ENCODE peak calls at places on chromosomes 13 and 19, in four cellular contexts. O, J, Y and K are unnamed samples.

GRCh38 chr13:36680918-36681317 is 7.1 kb downstream of the SERTM1 start:
- DNase-seq in O (no peak), J (no peak), Y (no peak), K (no peak)

GRCh38 chr19:50333235-50333736 is 4.1 kb upstream of the KCNC3 start:
- DNase-seq in O (peak), Y (peak), J (peak), K (peak)

GRCh38 chr13:30713133-30713532 is 22.2 kb upstream of the ALOX5AP start:
- DNase-seq in Y (no peak), J (no peak), O (no peak), K (no peak)

GRCh38 chr19:45591004-45591637 is 6.5 kb upstream of the OPA3 start:
- DNase-seq in J (peak), O (no peak), Y (no peak), K (no peak)

GRCh38 chr19:12834418-12834943 is at the start of gene RTBDN:
- DNase-seq in J (no peak), Y (peak), O (no peak), K (no peak)

GRCh38 chr13:21117104-21117809 is 55.9 kb upstream of the LATS2 start:
- DNase-seq in J (no peak), Y (no peak), O (no peak), K (no peak)

GRCh38 chr19:54470991-54471782 is 1.9 kb downstream of the CDC42EP5 start:
- DNase-seq in O (no peak), J (no peak), Y (peak), K (no peak)

GRCh38 chr13:39347926-39348901 is 254.8 kb downstream of the LHFPL6 start:
- DNase-seq in O (no peak), Y (no peak), J (peak), K (no peak)

GRCh38 chr19:30593358-30593757 is 221.2 kb downstream of the ZNF536 start:
- DNase-seq in J (no peak), O (no peak), Y (peak), K (no peak)

GRCh38 chr13:52751196-52751595 is 11.6 kb upstream of the CNMD start:
- DNase-seq in J (no peak), O (no peak), Y (no peak), K (no peak)

GRCh38 chr19:55146648-55147218 is 2.3 kb downstream of the TNNT1 start:
- DNase-seq in O (no peak), Y (no peak), J (no peak), K (no peak)

GRCh38 chr13:24625870-24626419 is 54.3 kb upstream of the ATP12A start:
- DNase-seq in O (no peak), Y (no peak), J (no peak), K (no peak)

GRCh38 chr19:54191671-54192453 is 754 bp downstream of the TSEN34 start:
- DNase-seq in J (peak), Y (no peak), O (no peak), K (no peak)